ENCODE peak calls at places on chromosomes 6 and 20, in six cellular contexts. M is GM12878, Q is GM12891, R is HepG2, V is H1, L is K562. P is an unnamed sample.

GRCh38 chr6:20202070-20202658 is 10.1 kb downstream of the MBOAT1 start:
- DNase-seq in R (peak; percentile 10), V (no peak), L (peak; percentile 70), M (peak; percentile 57), Q (peak; percentile 23), P (no peak)

GRCh38 chr6:52984247-52984646 is 10.8 kb downstream of the GSTA4 start:
- DNase-seq in L (no peak), V (no peak), M (peak; percentile 31), R (no peak), Q (no peak), P (no peak)

GRCh38 chr6:158560787-158561246 is 926 bp downstream of the TMEM181 start:
- DNase-seq in R (no peak), M (no peak), Q (no peak), L (no peak), V (no peak), P (no peak)

GRCh38 chr6:14964901-14965300 is 281.0 kb upstream of the JARID2 start:
- DNase-seq in Q (no peak), V (no peak), R (no peak), L (no peak), M (no peak), P (no peak)

GRCh38 chr20:34713194-34713943 is 9.2 kb downstream of the TP53INP2 start:
- DNase-seq in Q (no peak), M (peak; percentile 57), R (peak; percentile 91), L (peak; percentile 92), V (no peak), P (no peak)

GRCh38 chr6:30720738-30721197 is 616 bp downstream of the TUBB start:
- DNase-seq in R (peak; percentile 57), L (peak; percentile 79), Q (no peak), M (no peak), V (no peak), P (no peak)

GRCh38 chr6:134691180-134691579 is 258.7 kb downstream of the ALDH8A1 start:
- DNase-seq in M (no peak), L (no peak), R (no peak), V (no peak), Q (no peak), P (no peak)

GRCh38 chr20:829531-829930 is 4.0 kb upstream of the FAM110A start:
- DNase-seq in Q (no peak), M (no peak), R (no peak), L (no peak), V (no peak), P (no peak)

GRCh38 chr6:12291785-12292604 is 1.8 kb downstream of the EDN1 start:
- DNase-seq in L (no peak), M (no peak), Q (no peak), V (no peak), R (peak; percentile 73), P (no peak)
- TF ChIP-seq POLR2A in L (no peak), M (no peak), Q (no peak), V (no peak), R (no peak), P (no peak)

DNA sequence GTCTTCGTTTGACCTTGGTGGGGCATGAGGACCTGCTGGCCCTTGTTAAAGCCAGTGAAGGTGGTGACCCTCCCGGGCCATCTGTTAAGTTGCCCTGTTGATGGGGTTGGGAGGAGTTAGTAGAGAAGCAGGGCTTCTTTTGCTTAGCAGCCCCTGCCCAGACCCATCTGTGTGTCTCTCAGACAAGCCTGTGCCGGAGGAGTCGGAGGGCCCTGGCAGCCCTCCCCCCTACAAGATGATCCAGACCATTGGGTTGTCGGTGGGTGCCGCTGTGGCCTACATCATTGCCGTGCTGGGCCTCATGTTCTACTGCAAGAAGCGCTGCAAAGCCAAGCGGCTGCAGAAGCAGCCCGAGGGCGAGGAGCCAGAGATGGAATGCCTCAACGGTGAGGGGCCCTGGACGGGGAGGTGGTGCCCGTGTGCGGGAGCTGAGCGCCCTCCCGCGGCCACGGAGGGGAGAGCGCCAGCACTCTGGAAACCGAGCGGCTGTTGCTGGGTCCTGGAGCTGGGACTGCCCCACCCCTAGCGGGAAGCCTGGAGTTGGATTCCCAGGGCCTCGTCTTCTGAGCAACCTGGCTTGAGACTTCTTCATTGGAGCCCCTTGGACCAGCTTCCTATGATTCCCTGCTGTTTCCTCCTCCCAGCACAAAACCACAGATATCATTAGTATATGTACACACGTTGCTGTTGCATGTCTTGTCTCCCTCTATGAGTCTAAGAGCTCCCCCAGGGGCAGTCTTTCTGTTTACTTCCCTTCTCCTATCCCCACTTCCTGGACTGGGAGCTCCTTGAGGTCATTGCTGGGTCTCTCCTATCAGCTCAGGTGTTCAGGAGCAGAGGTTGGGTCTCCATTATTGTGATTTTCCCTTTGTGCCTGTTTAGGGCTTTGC is 27.6 kb upstream of the SRF start:
- DNase-seq in Q (peak; percentile 96), R (peak; percentile 76), V (peak; percentile 89), M (no peak), L (peak; percentile 95), P (peak; percentile 94)
- TF ChIP-seq POLR2AphosphoS5 in Q (no peak), R (no peak), V (peak; percentile 22), M (no peak), L (no peak), P (no peak)

GRCh38 chr6:63263456-63263855 is 52.2 kb downstream of the FKBP1C start:
- DNase-seq in M (no peak), Q (no peak), V (no peak), R (no peak), L (no peak), P (no peak)
- TF ChIP-seq TAF1 in M (no peak), Q (no peak), V (no peak), R (no peak), L (no peak), P (no peak)

DNA sequence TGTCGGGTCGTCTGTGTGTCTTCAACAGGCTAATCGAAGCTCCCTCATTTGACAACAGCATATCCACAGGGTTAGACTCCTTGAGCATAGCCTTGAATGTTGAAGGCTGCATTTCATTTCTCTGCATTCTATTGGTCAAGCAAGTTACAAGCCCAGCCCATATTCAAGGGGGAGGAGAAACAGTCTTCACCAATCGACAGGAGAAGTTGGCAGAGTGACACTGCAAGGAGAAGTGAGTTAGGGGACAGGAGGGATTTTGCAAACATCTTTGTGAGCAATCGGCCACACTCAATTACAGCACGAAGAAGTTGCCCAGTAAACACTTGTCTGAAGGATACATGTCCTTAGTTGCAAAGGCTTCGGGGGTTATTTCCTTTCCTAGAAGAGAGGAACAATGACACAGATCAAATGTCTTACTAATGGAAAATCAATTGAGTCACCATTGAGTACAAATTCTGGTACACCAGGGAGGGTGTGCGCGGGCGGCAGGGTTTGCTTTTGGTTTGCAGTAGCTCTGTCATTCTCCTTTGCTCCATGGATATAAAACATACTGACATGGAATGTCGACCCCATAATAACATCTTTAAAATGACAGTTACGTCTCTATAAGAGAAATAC is 60.6 kb upstream of the NT5E start:
- DNase-seq in M (no peak), L (no peak), R (no peak), Q (no peak), V (no peak), P (no peak)
- TF ChIP-seq POLR2A in M (no peak), L (no peak), R (no peak), Q (no peak), V (no peak), P (no peak)

DNA sequence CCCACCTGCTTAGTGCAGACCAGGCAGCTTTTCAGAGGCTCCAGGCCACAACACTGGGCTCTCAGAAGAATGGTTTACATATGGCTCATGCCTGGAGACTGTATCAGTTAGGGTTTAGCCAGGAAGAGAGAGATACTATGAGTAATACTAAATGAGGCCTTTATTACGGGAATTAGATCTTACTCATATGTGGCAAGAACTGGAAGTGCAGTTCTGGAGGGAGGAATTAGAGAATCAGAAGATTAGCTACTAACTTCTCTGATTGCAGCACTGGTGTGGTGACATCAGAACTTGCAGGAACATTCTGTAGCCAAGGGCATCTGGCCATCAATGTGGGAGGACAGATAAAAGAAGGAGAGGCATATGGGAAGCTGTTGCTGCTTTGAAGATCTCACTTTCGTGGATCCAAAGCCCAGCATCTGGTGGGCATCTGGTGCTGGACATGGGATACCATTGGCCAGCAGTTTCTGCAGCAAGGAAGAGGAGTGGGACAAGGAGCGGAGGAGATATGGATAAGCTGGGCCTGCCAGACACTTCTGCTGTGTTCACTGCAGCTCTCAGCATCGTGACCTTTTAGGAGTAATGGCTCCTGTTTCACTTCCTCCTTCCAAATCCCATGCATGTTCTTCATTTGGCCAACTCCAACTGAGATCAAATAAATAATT is 248.5 kb downstream of the BTBD3 start:
- DNase-seq in Q (no peak), V (no peak), L (no peak), R (no peak), M (no peak), P (no peak)
- TF ChIP-seq POLR2AphosphoS5 in Q (no peak), V (no peak), L (no peak), R (no peak), M (no peak), P (no peak)

DNA sequence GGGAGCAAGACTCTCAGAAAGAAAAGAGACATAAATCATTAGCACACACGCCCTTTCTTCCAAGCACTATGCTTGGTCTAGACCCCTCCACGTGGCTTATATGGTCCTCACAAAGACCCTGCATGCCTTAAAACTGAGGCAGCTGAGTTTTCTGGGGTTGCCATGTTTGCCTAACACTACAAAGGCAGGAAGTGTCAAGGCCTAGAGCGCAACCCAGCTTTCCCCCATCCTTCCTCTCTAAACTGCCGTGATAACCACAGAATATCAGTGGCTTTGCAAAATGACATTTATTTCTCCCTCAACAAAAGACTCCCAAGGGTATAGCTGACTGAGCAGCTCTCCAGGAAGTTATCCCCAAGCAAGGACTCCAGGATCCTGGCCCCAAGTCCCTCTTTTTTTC is 146.4 kb upstream of the TOP1 start:
- DNase-seq in Q (no peak), M (no peak), R (no peak), L (no peak), V (no peak), P (no peak)
- TF ChIP-seq TAF1 in Q (no peak), M (no peak), R (no peak), L (no peak), V (no peak), P (no peak)

DNA sequence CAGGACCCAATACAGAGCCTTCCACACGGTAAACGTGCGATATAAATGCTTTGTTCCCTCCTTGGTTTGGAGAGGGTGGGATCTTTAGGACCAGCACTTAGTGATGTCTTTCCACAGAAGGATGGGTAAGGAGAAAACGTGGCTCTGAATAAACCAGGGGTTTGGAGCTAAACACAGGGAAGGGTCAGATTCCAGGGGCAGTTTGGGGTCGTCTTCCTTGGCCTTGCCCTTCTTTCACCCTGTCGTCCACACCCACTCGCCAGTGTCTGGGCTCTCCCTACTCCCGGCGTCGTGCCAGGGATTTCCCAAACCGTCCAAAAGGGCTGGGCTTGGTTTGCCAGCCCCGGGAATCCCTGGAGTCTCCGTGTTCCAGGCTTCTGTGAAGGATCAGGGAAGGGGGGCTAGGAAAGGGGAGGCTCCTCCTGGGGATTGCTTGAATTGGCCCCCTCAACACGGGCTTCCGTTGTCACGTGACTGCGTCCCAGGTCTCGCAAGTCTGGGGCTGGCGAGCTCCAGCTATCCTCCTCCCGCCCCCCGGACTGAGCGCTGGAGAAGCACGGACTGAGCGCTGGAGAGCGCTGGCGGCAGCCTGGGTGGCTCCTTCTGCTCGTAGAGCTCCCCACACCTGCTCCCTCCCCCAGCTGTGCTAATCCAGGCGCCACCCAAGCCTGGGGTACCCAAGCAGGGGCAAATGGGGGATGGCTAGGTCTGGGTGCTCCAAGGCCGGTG is 9.5 kb upstream of the ARMC12 start:
- DNase-seq in M (no peak), Q (peak; percentile 41), R (peak; percentile 65), L (peak; percentile 78), V (no peak), P (peak; percentile 53)
- TF ChIP-seq POLR2A in M (no peak), Q (no peak), R (no peak), L (no peak), V (no peak), P (no peak)

GRCh38 chr6:73566954-73567591 is 46.2 kb upstream of the EEF1A1 start:
- DNase-seq in R (peak; percentile 96), L (no peak), V (no peak), M (no peak), Q (no peak), P (no peak)
- TF ChIP-seq POLR2AphosphoS5 in R (peak; percentile 86), L (no peak), V (no peak), M (no peak), Q (no peak), P (no peak)